ENCODE peak calls at places on chromosomes 11 and 22, in six cellular contexts. P, Z, E, I, M and T are unnamed samples.

GRCh38 chr22:24521791-24522245 is 26.7 kb downstream of the UPB1 start:
- DNase-seq in P (no peak), Z (no peak), E (peak), I (no peak), M (no peak), T (peak)

GRCh38 chr11:76753950-76754349 is 29.2 kb upstream of the TSKU start:
- DNase-seq in P (no peak), Z (no peak), E (no peak), I (no peak), M (no peak), T (no peak)

GRCh38 chr22:50190182-50190951 is 4.7 kb downstream of the TRABD start:
- DNase-seq in P (peak), Z (peak), E (peak), I (peak), M (peak), T (peak)

GRCh38 chr11:59184876-59185275 is 12.9 kb downstream of the DTX4 start:
- DNase-seq in P (no peak), Z (no peak), E (no peak), I (no peak), M (no peak), T (no peak)

GRCh38 chr11:57349491-57350274 is 11.5 kb downstream of the P2RX3 start:
- DNase-seq in P (peak), Z (peak), E (no peak), I (peak), M (peak), T (peak)

GRCh38 chr11:45592581-45592980 is 72.8 kb downstream of the CHST1 start:
- DNase-seq in P (no peak), Z (no peak), E (no peak), I (no peak), M (no peak), T (no peak)

GRCh38 chr11:64661146-64661545 is 61.9 kb downstream of the NRXN2 start:
- DNase-seq in P (no peak), Z (no peak), E (no peak), I (no peak), M (no peak), T (no peak)

GRCh38 chr11:46322759-46323158 is 24.5 kb upstream of the DGKZ start:
- DNase-seq in P (no peak), Z (no peak), E (no peak), I (no peak), M (no peak), T (no peak)

GRCh38 chr22:39991164-39991860 is 3.4 kb upstream of the FAM83F start:
- DNase-seq in P (no peak), Z (no peak), E (no peak), I (no peak), M (no peak), T (no peak)

GRCh38 chr22:35064664-35065063 is 1.3 kb upstream of the ISX start:
- DNase-seq in P (no peak), Z (no peak), E (no peak), I (no peak), M (no peak), T (no peak)

GRCh38 chr22:17777005-17777716 is 2.9 kb upstream of the BID start:
- DNase-seq in P (peak), Z (peak), E (no peak), I (no peak), M (no peak), T (no peak)

GRCh38 chr11:30879322-30880020 is 293.3 kb upstream of the MPPED2 start:
- DNase-seq in P (no peak), Z (no peak), E (peak), I (no peak), M (no peak), T (no peak)

GRCh38 chr11:108117746-108118371 is 3.5 kb upstream of the ACAT1 start:
- DNase-seq in P (no peak), Z (no peak), E (peak), I (no peak), M (no peak), T (no peak)

GRCh38 chr11:45512749-45513148 is 152.7 kb downstream of the CHST1 start:
- DNase-seq in P (no peak), Z (no peak), E (no peak), I (no peak), M (no peak), T (no peak)

GRCh38 chr22:33302549-33302948 is 244.4 kb upstream of the SYN3 start:
- DNase-seq in P (no peak), Z (no peak), E (peak), I (no peak), M (no peak), T (no peak)